ENCODE peak calls at places on chromosomes 7 and 10, in six cellular contexts. One of them, this sample, is unnamed.

GRCh38 chr10:123882681-123883445 is 8.7 kb downstream of the CPXM2 start:
- DNase-seq in aorta: no peak
- DNase-seq in HT1080: no peak
- DNase-seq in H7: peak; percentile 35
- DNase-seq in cardiac muscle cell: no peak
- DNase-seq in erythroblast: no peak
- DNase-seq in this sample: no peak

GRCh38 chr10:14126697-14127440 is 203.9 kb downstream of the FRMD4A start:
- DNase-seq in aorta: no peak
- DNase-seq in HT1080: peak; percentile 71
- DNase-seq in H7: no peak
- DNase-seq in cardiac muscle cell: no peak
- DNase-seq in erythroblast: no peak
- DNase-seq in this sample: peak; percentile 17

GRCh38 chr7:151954866-151955820 is 1.1 kb upstream of the GALNTL5 start:
- DNase-seq in aorta: peak; percentile 55
- DNase-seq in HT1080: no peak
- DNase-seq in H7: no peak
- DNase-seq in cardiac muscle cell: no peak
- DNase-seq in erythroblast: no peak
- DNase-seq in this sample: no peak

GRCh38 chr10:125262920-125263319 is 102.6 kb upstream of the CTBP2 start:
- DNase-seq in aorta: no peak
- DNase-seq in HT1080: no peak
- DNase-seq in H7: no peak
- DNase-seq in cardiac muscle cell: no peak
- DNase-seq in erythroblast: no peak
- DNase-seq in this sample: no peak

GRCh38 chr10:127228195-127228785 is 31.9 kb upstream of the INSYN2A start:
- DNase-seq in aorta: peak; percentile 57
- DNase-seq in HT1080: no peak
- DNase-seq in H7: no peak
- DNase-seq in cardiac muscle cell: no peak
- DNase-seq in erythroblast: no peak
- DNase-seq in this sample: no peak

GRCh38 chr10:5956146-5956914 is 21.0 kb downstream of the IL15RA start:
- DNase-seq in aorta: no peak
- DNase-seq in HT1080: no peak
- DNase-seq in H7: peak; percentile 26
- DNase-seq in cardiac muscle cell: no peak
- DNase-seq in erythroblast: no peak
- DNase-seq in this sample: no peak

GRCh38 chr10:101095550-101096213 is 33.9 kb downstream of the KAZALD1 start:
- DNase-seq in aorta: peak; percentile 73
- DNase-seq in HT1080: peak; percentile 77
- DNase-seq in H7: peak; percentile 97
- DNase-seq in cardiac muscle cell: peak; percentile 72
- DNase-seq in erythroblast: peak; percentile 72
- DNase-seq in this sample: peak; percentile 55

GRCh38 chr10:120644549-120645410 is 187.8 kb downstream of the PLPP4 start:
- DNase-seq in aorta: no peak
- DNase-seq in HT1080: no peak
- DNase-seq in H7: no peak
- DNase-seq in cardiac muscle cell: no peak
- DNase-seq in erythroblast: no peak
- DNase-seq in this sample: no peak

GRCh38 chr10:96967847-96968246 is 135.7 kb downstream of the LCOR start:
- DNase-seq in aorta: no peak
- DNase-seq in HT1080: no peak
- DNase-seq in H7: no peak
- DNase-seq in cardiac muscle cell: no peak
- DNase-seq in erythroblast: no peak
- DNase-seq in this sample: no peak

GRCh38 chr7:116173051-116174028 is 37.0 kb upstream of the TES start:
- DNase-seq in aorta: no peak
- DNase-seq in HT1080: peak; percentile 54
- DNase-seq in H7: peak; percentile 14
- DNase-seq in cardiac muscle cell: peak; percentile 44
- DNase-seq in erythroblast: peak; percentile 64
- DNase-seq in this sample: peak; percentile 10

GRCh38 chr7:69213882-69214281 is 384.4 kb upstream of the AUTS2 start:
- DNase-seq in aorta: no peak
- DNase-seq in HT1080: no peak
- DNase-seq in H7: no peak
- DNase-seq in cardiac muscle cell: no peak
- DNase-seq in erythroblast: no peak
- DNase-seq in this sample: no peak

GRCh38 chr7:102321351-102322201 is 34.7 kb downstream of the SPDYE6 start:
- DNase-seq in aorta: no peak
- DNase-seq in HT1080: no peak
- DNase-seq in H7: peak; percentile 97
- DNase-seq in cardiac muscle cell: no peak
- DNase-seq in erythroblast: no peak
- DNase-seq in this sample: no peak

GRCh38 chr10:91909178-91909677 is at the start of gene FGFBP3:
- DNase-seq in aorta: peak; percentile 49
- DNase-seq in HT1080: peak; percentile 53
- DNase-seq in H7: peak; percentile 75
- DNase-seq in cardiac muscle cell: peak; percentile 91
- DNase-seq in erythroblast: peak; percentile 75
- DNase-seq in this sample: peak; percentile 20

GRCh38 chr7:19248681-19249080 is 103.5 kb upstream of the FERD3L start:
- DNase-seq in aorta: no peak
- DNase-seq in HT1080: no peak
- DNase-seq in H7: no peak
- DNase-seq in cardiac muscle cell: no peak
- DNase-seq in erythroblast: no peak
- DNase-seq in this sample: no peak

GRCh38 chr7:8773518-8773917 is 340.1 kb downstream of the NXPH1 start:
- DNase-seq in aorta: no peak
- DNase-seq in HT1080: no peak
- DNase-seq in H7: no peak
- DNase-seq in cardiac muscle cell: no peak
- DNase-seq in erythroblast: no peak
- DNase-seq in this sample: no peak

GRCh38 chr7:36784991-36785940 is 61.0 kb upstream of the AOAH start:
- DNase-seq in aorta: peak; percentile 79
- DNase-seq in HT1080: peak; percentile 41
- DNase-seq in H7: no peak
- DNase-seq in cardiac muscle cell: no peak
- DNase-seq in erythroblast: no peak
- DNase-seq in this sample: no peak

GRCh38 chr10:12481956-12482355 is 132.6 kb downstream of the CAMK1D start:
- DNase-seq in aorta: no peak
- DNase-seq in HT1080: no peak
- DNase-seq in H7: no peak
- DNase-seq in cardiac muscle cell: no peak
- DNase-seq in erythroblast: no peak
- DNase-seq in this sample: no peak

GRCh38 chr10:97539523-97540200 is 32.9 kb upstream of the ANKRD2 start:
- DNase-seq in aorta: peak; percentile 77
- DNase-seq in HT1080: no peak
- DNase-seq in H7: peak; percentile 84
- DNase-seq in cardiac muscle cell: no peak
- DNase-seq in erythroblast: no peak
- DNase-seq in this sample: no peak

GRCh38 chr7:91446819-91447218 is 182.6 kb downstream of the FZD1 start:
- DNase-seq in aorta: no peak
- DNase-seq in HT1080: no peak
- DNase-seq in H7: no peak
- DNase-seq in cardiac muscle cell: no peak
- DNase-seq in erythroblast: no peak
- DNase-seq in this sample: no peak

GRCh38 chr7:100509213-100509612 is 25.5 kb downstream of the NYAP1 start:
- DNase-seq in aorta: no peak
- DNase-seq in HT1080: peak; percentile 46
- DNase-seq in H7: no peak
- DNase-seq in cardiac muscle cell: no peak
- DNase-seq in erythroblast: no peak
- DNase-seq in this sample: peak; percentile 74

GRCh38 chr7:30723776-30724175 is 28.2 kb upstream of the INMT start:
- DNase-seq in aorta: no peak
- DNase-seq in HT1080: no peak
- DNase-seq in H7: no peak
- DNase-seq in cardiac muscle cell: no peak
- DNase-seq in erythroblast: no peak
- DNase-seq in this sample: no peak

GRCh38 chr10:10313099-10313875 is 704.4 kb upstream of the CELF2 start:
- DNase-seq in aorta: no peak
- DNase-seq in HT1080: no peak
- DNase-seq in H7: no peak
- DNase-seq in cardiac muscle cell: no peak
- DNase-seq in erythroblast: no peak
- DNase-seq in this sample: no peak

GRCh38 chr10:69061305-69062161 is 26.4 kb upstream of the SRGN start:
- DNase-seq in aorta: peak; percentile 74
- DNase-seq in HT1080: peak; percentile 99
- DNase-seq in H7: no peak
- DNase-seq in cardiac muscle cell: no peak
- DNase-seq in erythroblast: peak; percentile 64
- DNase-seq in this sample: no peak

GRCh38 chr10:46282460-46283216 is 4.2 kb upstream of the ANTXRL start:
- DNase-seq in aorta: peak; percentile 89
- DNase-seq in HT1080: peak; percentile 53
- DNase-seq in H7: peak; percentile 88
- DNase-seq in cardiac muscle cell: peak; percentile 86
- DNase-seq in erythroblast: peak; percentile 95
- DNase-seq in this sample: peak; percentile 46

GRCh38 chr10:8350250-8350967 is 295.9 kb downstream of the GATA3 start:
- DNase-seq in aorta: no peak
- DNase-seq in HT1080: no peak
- DNase-seq in H7: no peak
- DNase-seq in cardiac muscle cell: no peak
- DNase-seq in erythroblast: no peak
- DNase-seq in this sample: no peak

GRCh38 chr10:810351-810846 is 120.9 kb upstream of the DIP2C start:
- DNase-seq in aorta: no peak
- DNase-seq in HT1080: no peak
- DNase-seq in H7: peak; percentile 83
- DNase-seq in cardiac muscle cell: peak; percentile 88
- DNase-seq in erythroblast: peak; percentile 9
- DNase-seq in this sample: no peak

GRCh38 chr7:36207451-36208291 is 54.6 kb downstream of the EEPD1 start:
- DNase-seq in aorta: peak; percentile 84
- DNase-seq in HT1080: peak; percentile 80
- DNase-seq in H7: no peak
- DNase-seq in cardiac muscle cell: peak; percentile 70
- DNase-seq in erythroblast: peak; percentile 21
- DNase-seq in this sample: peak; percentile 31

GRCh38 chr10:133213641-133214467 is 16.2 kb upstream of the UTF1 start:
- DNase-seq in aorta: no peak
- DNase-seq in HT1080: no peak
- DNase-seq in H7: no peak
- DNase-seq in cardiac muscle cell: no peak
- DNase-seq in erythroblast: no peak
- DNase-seq in this sample: no peak

This sample was measured in cerebellum.